ENCODE peak calls at places on chromosomes 11 and 22, in five cellular contexts. Y is transverse colon, R is sigmoid colon, O is GM10248, W is lower leg skin. L is an unnamed sample.

GRCh38 chr11:3799143-3799542 is 1.8 kb upstream of the NUP98 start:
- DNase-seq in R (peak), O (no peak), Y (no peak), W (no peak), L (no peak)

GRCh38 chr11:130782361-130783221 is 133.7 kb downstream of the SNX19 start:
- DNase-seq in Y (no peak), O (no peak), W (no peak), R (no peak), L (no peak)

GRCh38 chr11:45461514-45461913 is 175.4 kb upstream of the SYT13 start:
- DNase-seq in Y (no peak), W (no peak), O (no peak), R (no peak), L (no peak)

GRCh38 chr11:46073632-46074031 is 47.6 kb downstream of the PHF21A start:
- DNase-seq in Y (no peak), R (no peak), O (no peak), W (no peak), L (no peak)

GRCh38 chr11:45844822-45845573 is 2.3 kb upstream of the CRY2 start:
- DNase-seq in R (no peak), Y (no peak), O (no peak), W (no peak), L (no peak)

GRCh38 chr11:45022294-45023064 is 71.8 kb upstream of the TP53I11 start:
- DNase-seq in Y (no peak), O (no peak), R (no peak), W (no peak), L (no peak)

GRCh38 chr22:49873228-49873940 is 19.7 kb downstream of the ZBED4 start:
- DNase-seq in Y (no peak), O (no peak), R (no peak), W (no peak), L (no peak)

GRCh38 chr22:38081941-38082828 is 1.8 kb downstream of the SLC16A8 start:
- DNase-seq in R (no peak), O (peak), W (no peak), Y (no peak), L (peak)

GRCh38 chr22:45703758-45704157 is 32.1 kb downstream of the ATXN10 start:
- DNase-seq in W (no peak), O (no peak), R (no peak), Y (no peak), L (no peak)

GRCh38 chr22:40855104-40855959 is 1.1 kb downstream of the ST13 start:
- DNase-seq in R (no peak), W (peak), Y (no peak), O (no peak), L (no peak)

GRCh38 chr22:41697126-41697775 is 2.1 kb upstream of the MEI1 start:
- DNase-seq in O (peak), R (peak), W (peak), Y (peak), L (peak)

GRCh38 chr11:131137046-131137445 is 220.8 kb upstream of the SNX19 start:
- DNase-seq in Y (no peak), W (no peak), R (no peak), O (no peak), L (no peak)

GRCh38 chr11:85718991-85719807 is 33.2 kb upstream of the CCDC89 start:
- DNase-seq in R (peak), Y (no peak), O (no peak), W (peak), L (no peak)

GRCh38 chr22:24026733-24027132 is 15.6 kb downstream of the CABIN1 start:
- DNase-seq in W (no peak), R (no peak), O (no peak), Y (no peak), L (no peak)

GRCh38 chr11:112380464-112380863 is 119.8 kb upstream of the PLET1 start:
- DNase-seq in Y (no peak), R (no peak), O (no peak), W (no peak), L (no peak)

GRCh38 chr11:559712-560304 is 730 bp downstream of the LMNTD2 start:
- DNase-seq in O (no peak), R (no peak), W (no peak), Y (peak), L (no peak)

GRCh38 chr11:126890561-126890960 is 110.0 kb downstream of the KIRREL3 start:
- DNase-seq in O (no peak), W (no peak), Y (no peak), R (no peak), L (no peak)

GRCh38 chr22:35910013-35910860 is 118.4 kb downstream of the RBFOX2 start:
- DNase-seq in O (no peak), W (no peak), Y (no peak), R (no peak), L (no peak)

GRCh38 chr11:2483426-2483825 is 38.6 kb downstream of the KCNQ1 start:
- DNase-seq in Y (no peak), O (no peak), R (no peak), W (no peak), L (no peak)

GRCh38 chr11:67458266-67458665 is 3.1 kb downstream of the CABP4 start:
- DNase-seq in R (peak), Y (no peak), W (no peak), O (no peak), L (no peak)

GRCh38 chr11:113001709-113002108 is 40.5 kb downstream of the NCAM1 start:
- DNase-seq in O (no peak), R (no peak), Y (no peak), W (no peak), L (no peak)

GRCh38 chr22:32203181-32204105 is 1.4 kb downstream of the RFPL2 start:
- DNase-seq in R (no peak), O (no peak), Y (no peak), W (no peak), L (no peak)

GRCh38 chr11:11426226-11426915 is 73.3 kb upstream of the CSNK2A3 start:
- DNase-seq in Y (no peak), W (no peak), O (no peak), R (no peak), L (no peak)

GRCh38 chr11:128767518-128767917 is 73.6 kb downstream of the FLI1 start:
- DNase-seq in W (no peak), O (no peak), R (no peak), Y (no peak), L (no peak)

GRCh38 chr11:46001427-46002049 is 79.1 kb downstream of the LARGE2 start:
- DNase-seq in R (no peak), W (no peak), O (no peak), Y (no peak), L (no peak)

GRCh38 chr11:86202013-86202336 is 42.6 kb upstream of the EED start:
- DNase-seq in W (no peak), Y (no peak), O (no peak), R (no peak), L (no peak)

GRCh38 chr11:119356349-119357031 is 10.0 kb upstream of the MFRP start:
- DNase-seq in W (peak), Y (peak), O (peak), R (peak), L (peak)

GRCh38 chr11:1873048-1873812 is 18.5 kb downstream of the PRR33 start:
- DNase-seq in R (peak), O (no peak), W (no peak), Y (no peak), L (no peak)

GRCh38 chr11:113477321-113477720 is 2.1 kb upstream of the DRD2 start:
- DNase-seq in O (no peak), R (no peak), W (no peak), Y (no peak), L (no peak)

GRCh38 chr11:130220311-130221030 is 60.9 kb downstream of the ST14 start:
- DNase-seq in W (no peak), O (no peak), Y (no peak), R (no peak), L (no peak)

GRCh38 chr22:46250783-46251125 is 661 bp upstream of the CDPF1 start:
- DNase-seq in W (no peak), Y (peak), R (no peak), O (no peak), L (no peak)

DNA sequence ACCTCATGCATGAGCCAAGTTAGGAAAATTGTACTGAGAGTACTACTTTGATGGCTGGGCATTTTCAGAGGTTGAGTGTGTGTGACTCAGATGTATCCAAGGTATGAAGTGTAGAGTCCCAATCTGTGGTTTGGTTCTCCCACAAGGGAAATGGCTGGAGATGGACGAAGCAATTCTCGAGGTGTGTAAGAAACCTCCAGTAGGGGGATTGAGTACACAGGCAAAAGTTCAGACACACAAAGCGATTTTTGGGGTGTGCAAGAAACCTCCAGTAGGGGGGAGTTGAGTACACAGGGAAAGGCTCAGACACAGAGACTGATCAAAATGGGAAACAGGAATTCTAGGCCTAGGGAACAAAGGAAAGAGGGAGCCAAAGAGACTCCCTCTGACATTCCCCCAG is 1536.3 kb downstream of the FAM181B start:
- DNase-seq in W (no peak), R (no peak), O (no peak), Y (no peak), L (no peak)
- TF ChIP-seq CTCF in W (no peak), R (no peak), O (no peak), Y (no peak), L (no peak)

GRCh38 chr11:92166335-92166734 is 58.3 kb upstream of the FAT3 start:
- DNase-seq in W (no peak), O (no peak), R (no peak), Y (no peak), L (no peak)
- TF ChIP-seq CTCF in W (no peak), O (no peak), R (no peak), Y (no peak), L (no peak)

DNA sequence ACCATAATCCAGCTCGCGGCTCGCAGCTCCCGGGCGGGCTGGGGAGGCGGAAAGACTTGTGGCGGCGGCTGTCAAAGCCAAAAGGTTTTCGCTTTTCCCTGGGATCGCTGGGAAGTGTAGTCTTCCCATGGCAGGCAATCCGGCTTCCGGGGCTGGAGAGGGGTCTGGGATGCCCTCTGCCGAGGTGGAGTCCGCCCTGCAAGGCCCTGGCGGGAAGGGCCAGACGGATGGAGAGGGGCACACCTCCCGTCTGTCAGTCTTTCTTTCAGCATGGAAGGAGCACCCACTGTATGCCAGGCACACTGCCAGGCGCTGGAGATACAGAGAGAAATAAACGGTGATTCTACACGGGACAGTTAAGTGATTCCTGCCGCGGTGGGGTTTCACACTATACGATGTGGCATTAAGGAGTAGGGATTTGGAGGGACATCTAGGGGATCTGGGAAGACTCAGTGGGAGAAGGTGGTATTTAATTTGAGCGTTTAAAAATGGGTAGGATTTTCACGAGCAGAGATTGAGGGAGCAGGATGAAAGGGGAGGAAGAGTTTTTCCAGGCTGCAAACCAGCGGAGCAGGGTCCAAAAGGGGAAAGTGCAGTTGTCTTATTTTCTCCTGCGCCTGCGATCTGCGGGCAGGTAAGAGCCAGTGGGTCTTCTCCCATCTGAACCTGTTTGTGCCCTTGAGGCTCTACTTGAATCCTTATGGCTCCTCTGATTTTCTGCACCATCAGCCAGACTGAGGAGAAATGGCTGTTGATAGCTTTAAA is at the start of gene BACE1:
- DNase-seq in O (no peak), Y (peak), W (peak), R (peak), L (peak)
- TF ChIP-seq CTCF in O (no peak), Y (no peak), W (no peak), R (no peak), L (peak)

GRCh38 chr11:28110108-28110838 is 2.1 kb downstream of the METTL15 start:
- DNase-seq in Y (peak), W (peak), R (peak), O (peak), L (peak)
- TF ChIP-seq CTCF in Y (no peak), W (no peak), R (no peak), O (no peak), L (peak)

GRCh38 chr11:74701351-74701750 is 29.9 kb downstream of the CHRDL2 start:
- DNase-seq in Y (no peak), O (no peak), R (no peak), W (no peak), L (no peak)
- TF ChIP-seq CTCF in Y (no peak), O (peak), R (no peak), W (no peak), L (peak)

DNA sequence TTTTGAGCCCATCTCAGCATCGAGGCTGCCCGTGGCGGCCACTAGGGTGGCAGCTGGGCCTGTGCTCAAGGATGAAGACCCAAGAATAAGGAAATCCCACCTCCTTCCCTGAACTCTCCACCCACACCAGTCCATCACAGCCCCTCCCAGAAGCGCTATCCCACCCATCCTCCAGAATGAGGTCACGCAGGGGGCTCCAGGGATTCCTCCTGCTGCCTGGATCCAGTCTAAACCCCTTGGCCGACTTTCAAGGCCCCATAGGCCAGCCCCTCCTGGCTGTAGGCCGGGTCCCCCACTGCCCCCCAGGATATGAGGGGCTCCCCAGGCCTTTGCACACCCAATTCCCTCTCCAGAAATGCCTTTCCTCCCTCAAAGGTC is 19.0 kb upstream of the SCGB1A1 start:
- DNase-seq in R (no peak), Y (no peak), W (no peak), O (no peak), L (no peak)
- TF ChIP-seq CTCF in R (no peak), Y (no peak), W (no peak), O (no peak), L (no peak)